ENCODE peak calls at places on chromosome 16, in five cellular contexts. I, K, W, T and O are unnamed samples.

GRCh38 chr16:73713817-73714495 is 582.7 kb upstream of the PSMD7 start:
- DNase-seq in I (no peak), K (no peak), W (peak; percentile 37), T (peak; percentile 35), O (no peak)

GRCh38 chr16:17370233-17371013 is 100.3 kb downstream of the XYLT1 start:
- DNase-seq in K (peak; percentile 85), I (no peak), T (no peak), W (peak; percentile 27), O (no peak)

GRCh38 chr16:49452568-49452967 is 79.0 kb downstream of the C16orf78 start:
- DNase-seq in K (no peak), T (no peak), I (no peak), W (no peak), O (no peak)

GRCh38 chr16:80994451-80994850 is 12.2 kb downstream of the CMC2 start:
- DNase-seq in W (no peak), I (no peak), T (no peak), K (peak; percentile 55), O (no peak)

GRCh38 chr16:27985981-27986380 is 77.5 kb downstream of the GSG1L start:
- DNase-seq in K (no peak), W (no peak), I (no peak), T (no peak), O (no peak)

GRCh38 chr16:56389554-56389953 is 35.8 kb downstream of the AMFR start:
- DNase-seq in I (no peak), W (no peak), T (no peak), K (peak; percentile 99), O (peak; percentile 97)

GRCh38 chr16:6667393-6667792 is 665.3 kb upstream of the RBFOX1 start:
- DNase-seq in T (no peak), W (no peak), K (no peak), I (no peak), O (no peak)

GRCh38 chr16:3654249-3654991 is at the start of gene DNASE1:
- DNase-seq in W (peak; percentile 80), I (peak; percentile 67), K (peak; percentile 44), T (no peak), O (no peak)

GRCh38 chr16:83995756-83996155 is 27.7 kb downstream of the NECAB2 start:
- DNase-seq in I (no peak), K (peak; percentile 16), T (peak; percentile 25), W (no peak), O (no peak)

GRCh38 chr16:23896832-23897821 is 61.3 kb downstream of the PRKCB start:
- DNase-seq in W (no peak), T (no peak), K (no peak), I (no peak), O (no peak)

GRCh38 chr16:4272114-4272954 is 489 bp downstream of the TFAP4 start:
- DNase-seq in W (peak; percentile 75), I (peak; percentile 51), T (peak; percentile 46), K (peak; percentile 25), O (no peak)

GRCh38 chr16:27999687-28000086 is 63.8 kb downstream of the GSG1L start:
- DNase-seq in I (no peak), K (peak; percentile 7), W (no peak), T (no peak), O (no peak)

GRCh38 chr16:23514381-23515152 is 4.3 kb upstream of the GGA2 start:
- DNase-seq in W (no peak), I (no peak), T (no peak), K (no peak), O (no peak)

GRCh38 chr16:4351880-4352279 is 759 bp upstream of the PAM16 start:
- DNase-seq in W (no peak), K (peak; percentile 63), T (no peak), I (no peak), O (no peak)

GRCh38 chr16:75226550-75227360 is 8.0 kb downstream of the CTRB1 start:
- DNase-seq in T (no peak), I (no peak), W (no peak), K (no peak), O (no peak)

DNA sequence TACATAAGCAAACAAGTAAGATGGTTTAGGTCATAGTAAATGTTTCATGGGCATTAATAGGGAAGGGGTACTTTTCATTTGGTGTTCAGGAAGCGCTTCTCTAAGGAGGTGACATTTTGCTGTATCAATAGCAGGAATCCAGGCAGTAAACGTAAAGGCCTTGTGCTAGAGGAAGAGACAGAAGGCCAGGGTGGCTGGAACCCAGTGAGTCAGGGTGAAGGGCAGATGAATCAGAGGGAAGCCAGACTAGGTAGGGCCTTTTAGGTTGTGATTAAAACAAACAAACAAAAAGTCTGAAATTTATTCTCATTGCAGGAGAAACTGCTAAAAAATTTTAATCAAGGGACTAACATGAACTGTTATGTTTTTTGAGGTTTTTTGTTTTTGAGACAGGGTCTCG is 6.5 kb downstream of the BMERB1 start:
- DNase-seq in K (peak; percentile 86), I (no peak), W (no peak), T (no peak), O (no peak)
- H3K4me3 ChIP-seq in K (no peak overlapping the region), I (no peak overlapping the region), W (no peak overlapping the region), T (no peak overlapping the region), O (no peak overlapping the region)

DNA sequence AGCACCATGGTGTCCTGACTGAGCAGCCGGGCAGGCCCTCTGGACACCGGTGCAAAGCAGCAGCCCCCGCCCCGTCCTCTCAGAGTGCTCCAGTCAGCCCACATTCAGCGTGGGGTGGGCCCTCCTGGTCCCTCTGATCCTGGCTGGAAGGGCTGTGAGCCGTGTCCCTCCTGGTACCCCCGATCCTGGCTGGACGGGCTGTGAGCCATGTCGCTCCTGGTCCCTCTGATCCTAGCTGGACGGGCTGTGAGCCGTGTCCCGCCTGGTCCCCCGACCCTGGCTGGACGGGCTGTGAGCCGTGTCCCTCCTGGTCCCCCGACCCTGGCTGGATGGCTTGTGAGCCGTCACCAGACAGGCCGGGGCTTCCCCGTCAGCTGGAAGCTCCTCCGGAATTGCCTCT is 26.9 kb upstream of the ACSF3 start:
- DNase-seq in I (no peak), W (no peak), K (no peak), T (no peak), O (no peak)
- H3K4me3 ChIP-seq in I (no peak overlapping the region), W (no peak overlapping the region), K (no peak overlapping the region), T (no peak overlapping the region), O (no peak overlapping the region)

DNA sequence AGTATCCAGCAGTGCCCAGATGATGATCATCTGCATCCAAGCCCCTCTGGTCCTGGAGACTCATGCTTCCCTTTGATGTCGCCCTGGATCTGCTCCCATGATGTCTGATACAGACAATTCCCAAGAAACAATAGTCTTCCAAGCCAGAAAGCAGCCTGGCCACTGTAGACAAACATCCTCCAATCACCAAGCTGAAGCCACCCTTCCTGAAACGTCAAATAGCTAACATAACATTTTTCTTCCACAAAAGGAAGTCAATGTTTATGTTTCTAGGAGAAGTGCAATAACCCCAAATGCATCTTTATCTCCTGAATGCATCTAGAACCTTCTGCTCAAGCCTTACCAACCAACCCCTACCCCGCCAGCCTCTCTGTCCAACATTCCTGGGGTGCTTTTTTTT is 1.2 kb upstream of the DPEP2 start:
- DNase-seq in I (no peak), T (no peak), K (no peak), W (no peak), O (no peak)
- H3K4me3 ChIP-seq in I (no peak overlapping the region), T (no peak overlapping the region), K (no peak overlapping the region), W (no peak overlapping the region), O (no peak overlapping the region)

DNA sequence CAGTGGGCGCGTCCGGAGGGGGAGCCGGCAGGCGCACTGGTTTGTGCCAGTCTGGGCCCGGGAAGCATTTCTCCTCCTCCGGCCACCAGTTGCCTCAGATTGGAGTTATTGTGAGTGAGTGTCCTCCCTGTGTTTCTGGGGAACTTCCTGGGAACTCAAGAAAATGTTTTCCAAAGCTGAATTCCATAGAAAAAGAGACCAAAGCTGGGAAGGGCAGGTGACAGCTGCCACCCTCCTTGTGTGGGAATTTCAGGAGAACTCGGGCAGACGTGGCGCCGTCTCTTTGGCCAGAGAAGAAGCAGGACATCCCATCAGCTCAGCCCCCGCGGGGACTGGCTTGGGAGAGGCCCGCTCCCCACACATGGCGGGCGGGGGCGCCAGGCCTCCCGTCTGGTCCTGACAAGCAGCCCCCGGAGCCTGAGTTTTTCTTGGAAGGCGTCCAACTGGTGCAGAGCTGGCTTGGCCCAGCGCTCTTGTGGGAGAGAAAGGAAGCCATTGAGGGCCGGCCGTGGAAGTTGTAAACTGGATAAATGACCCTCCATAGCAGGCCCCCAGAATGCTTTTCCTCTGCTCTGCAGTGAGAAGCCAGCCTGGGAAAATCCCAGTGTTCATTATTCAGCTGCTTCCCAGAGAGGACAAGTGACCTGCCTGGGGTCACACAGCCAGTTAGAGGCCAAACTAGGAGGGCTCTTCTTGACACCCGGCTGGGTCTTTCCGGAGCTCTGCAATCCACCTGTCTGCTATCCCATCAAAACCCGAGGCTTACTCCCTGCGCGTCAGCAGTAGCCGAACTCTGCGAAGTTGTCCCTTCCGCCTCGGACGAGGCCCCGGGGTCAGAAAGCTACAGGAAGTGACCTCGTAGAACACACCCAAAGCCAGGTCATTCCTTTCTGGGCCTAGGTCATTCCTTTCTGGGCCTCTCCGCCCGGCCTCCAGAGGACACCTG is 39.2 kb upstream of the GSE1 start:
- DNase-seq in I (no peak), W (peak; percentile 93), T (no peak), K (peak; percentile 84), O (no peak)
- H3K4me3 ChIP-seq in I (no peak overlapping the region), W (no peak overlapping the region), T (no peak overlapping the region), K (no peak overlapping the region), O (no peak overlapping the region)

DNA sequence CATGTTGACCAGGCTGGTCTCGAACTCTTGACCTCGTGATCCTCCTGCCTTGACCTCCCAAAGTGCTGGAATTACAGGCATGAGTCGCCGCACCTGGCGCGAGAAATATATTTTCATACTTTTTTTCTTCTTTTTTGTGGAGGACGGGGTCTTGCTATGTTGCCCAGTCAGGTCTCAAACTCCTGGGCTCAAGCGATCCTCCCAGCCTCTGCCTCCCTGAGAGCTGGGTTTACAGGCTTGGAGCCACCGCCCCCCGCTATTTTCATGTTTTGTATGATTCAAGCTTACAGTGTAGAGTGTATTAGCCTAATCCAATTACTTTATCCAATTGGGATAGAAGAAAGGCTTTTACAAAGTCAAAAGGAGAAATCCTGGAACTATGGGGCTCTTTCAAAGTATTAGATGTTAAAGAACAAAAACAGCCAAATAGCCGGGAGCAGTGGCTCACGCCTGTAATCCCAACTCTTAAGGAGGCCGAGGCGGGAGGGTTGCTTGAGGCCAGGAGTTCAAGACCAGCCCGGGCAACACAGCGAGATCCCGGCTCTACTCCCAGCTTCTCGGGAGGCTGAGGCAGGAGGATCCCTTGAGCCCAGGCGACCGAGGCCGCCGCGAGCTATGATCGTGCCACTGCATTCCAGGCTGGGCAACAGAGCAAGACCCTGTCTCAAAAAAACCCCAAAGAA is 1.4 kb upstream of the MAP1LC3B start:
- DNase-seq in K (no peak), I (no peak), T (no peak), W (no peak), O (no peak)
- H3K4me3 ChIP-seq in K (no peak overlapping the region), I (peak overlapping the region; percentile 71), T (no peak overlapping the region), W (no peak overlapping the region), O (peak overlapping the region; percentile 68)

GRCh38 chr16:1135459-1135825 is 17.5 kb upstream of the CACNA1H start:
- DNase-seq in W (no peak), I (no peak), K (no peak), T (no peak), O (no peak)
- H3K4me3 ChIP-seq in W (no peak overlapping the region), I (no peak overlapping the region), K (no peak overlapping the region), T (no peak overlapping the region), O (no peak overlapping the region)

DNA sequence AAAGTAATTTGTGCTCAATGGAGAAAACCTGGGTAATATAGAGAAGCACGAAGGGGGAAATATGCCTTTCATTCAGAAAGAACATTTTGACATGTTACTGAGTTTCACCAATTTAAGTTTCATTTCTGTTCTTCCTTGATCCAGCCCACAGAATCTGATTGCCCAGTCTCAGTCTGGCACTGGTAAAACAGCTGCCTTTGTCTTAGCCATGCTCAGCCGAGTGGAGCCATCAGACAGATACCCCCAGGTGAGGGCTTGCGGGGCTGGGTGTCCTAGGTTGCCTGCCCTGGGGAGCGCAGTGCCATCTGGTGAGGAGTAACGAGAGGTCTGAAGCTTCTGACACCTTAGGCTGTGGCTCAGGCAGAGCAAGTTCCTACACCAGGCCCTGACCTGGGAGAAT is 17.7 kb downstream of the DDX19A start:
- DNase-seq in K (no peak), T (no peak), W (no peak), I (no peak), O (no peak)
- H3K4me3 ChIP-seq in K (no peak overlapping the region), T (no peak overlapping the region), W (no peak overlapping the region), I (no peak overlapping the region), O (no peak overlapping the region)